ENCODE peak calls at places on chromosomes 2 and 18, in five cellular contexts. L is H7, C is Panc1, K is COR-L47, P is Kasumi-1. I is an unnamed sample.

GRCh38 chr18:26497881-26498280 is 50.5 kb downstream of the KCTD1 start:
- DNase-seq in P (no peak), L (no peak), C (no peak), K (no peak), I (no peak)

GRCh38 chr2:189569295-189569925 is 11.2 kb downstream of the SLC40A1 start:
- DNase-seq in L (no peak), P (no peak), K (no peak), C (no peak), I (no peak)

GRCh38 chr2:234544659-234545611 is 48.1 kb upstream of the ARL4C start:
- DNase-seq in K (peak), C (peak), L (peak), P (peak), I (no peak)

GRCh38 chr18:53796042-53796729 is 428.3 kb downstream of the MBD2 start:
- DNase-seq in K (no peak), L (no peak), C (no peak), P (peak), I (no peak)

GRCh38 chr2:217979151-217979811 is 23.5 kb downstream of the TNS1 start:
- DNase-seq in P (no peak), K (no peak), C (no peak), L (peak), I (no peak)

GRCh38 chr2:122519366-122519765 is 763.9 kb downstream of the TSN start:
- DNase-seq in L (no peak), C (no peak), K (no peak), P (peak), I (no peak)

GRCh38 chr2:232348936-232349335 is 29.6 kb upstream of the ALPP start:
- DNase-seq in P (no peak), L (no peak), K (no peak), C (no peak), I (no peak)

GRCh38 chr18:12015697-12016062 is 34.4 kb downstream of the IMPA2 start:
- DNase-seq in P (no peak), K (no peak), L (no peak), C (no peak), I (no peak)

GRCh38 chr2:134504586-134505336 is 214.0 kb downstream of the TMEM163 start:
- DNase-seq in P (no peak), K (no peak), L (no peak), C (no peak), I (no peak)

GRCh38 chr2:217599906-217600305 is 402.9 kb downstream of the TNS1 start:
- DNase-seq in C (no peak), L (no peak), P (no peak), K (no peak), I (no peak)

GRCh38 chr18:36769611-36770314 is 59.0 kb downstream of the TPGS2 start:
- DNase-seq in K (no peak), L (peak), C (no peak), P (no peak), I (no peak)

GRCh38 chr2:105820691-105821090 is 76.0 kb downstream of the NCK2 start:
- DNase-seq in K (no peak), C (no peak), L (no peak), P (no peak), I (no peak)

GRCh38 chr2:238930216-238930615 is 82.3 kb downstream of the TWIST2 start:
- DNase-seq in K (no peak), C (no peak), P (no peak), L (no peak), I (no peak)